ENCODE peak calls at places on chromosomes 12 and 14, in five cellular contexts. One of them, this sample, is unnamed.

GRCh38 chr12:51382173-51382572 is 9.0 kb downstream of the GALNT6 start:
- DNase-seq in lung: no peak
- DNase-seq in mesenchymal stem cell: no peak
- DNase-seq in Panc1: no peak
- DNase-seq in adipocyte: no peak
- DNase-seq in this sample: peak; percentile 77

GRCh38 chr12:94266796-94267529 is 118.6 kb downstream of the PLXNC1 start:
- DNase-seq in mesenchymal stem cell: peak; percentile 21
- DNase-seq in lung: no peak
- DNase-seq in adipocyte: peak; percentile 93
- DNase-seq in Panc1: no peak
- DNase-seq in this sample: no peak

GRCh38 chr12:64744422-64745258 is 14.6 kb downstream of the GNS start:
- DNase-seq in adipocyte: peak; percentile 33
- DNase-seq in Panc1: no peak
- DNase-seq in mesenchymal stem cell: peak; percentile 26
- DNase-seq in lung: no peak
- DNase-seq in this sample: no peak

GRCh38 chr14:73977896-73978295 is 27.8 kb downstream of the COQ6 start:
- DNase-seq in lung: no peak
- DNase-seq in Panc1: no peak
- DNase-seq in mesenchymal stem cell: peak; percentile 72
- DNase-seq in adipocyte: peak; percentile 32
- DNase-seq in this sample: no peak

GRCh38 chr12:83945871-83946270 is 966.7 kb downstream of the SLC6A15 start:
- DNase-seq in Panc1: no peak
- DNase-seq in adipocyte: peak; percentile 39
- DNase-seq in lung: no peak
- DNase-seq in mesenchymal stem cell: peak; percentile 44
- DNase-seq in this sample: no peak

GRCh38 chr12:109833307-109834189 is at the start of gene TRPV4:
- DNase-seq in lung: no peak
- DNase-seq in mesenchymal stem cell: peak; percentile 27
- DNase-seq in adipocyte: peak; percentile 74
- DNase-seq in Panc1: no peak
- DNase-seq in this sample: no peak

GRCh38 chr12:9702239-9702638 is 30.7 kb downstream of the CLECL1 start:
- DNase-seq in mesenchymal stem cell: no peak
- DNase-seq in adipocyte: no peak
- DNase-seq in Panc1: no peak
- DNase-seq in lung: no peak
- DNase-seq in this sample: peak; percentile 91

GRCh38 chr12:57215668-57216013 is 953 bp upstream of the NXPH4 start:
- DNase-seq in lung: no peak
- DNase-seq in mesenchymal stem cell: peak; percentile 42
- DNase-seq in adipocyte: peak; percentile 51
- DNase-seq in Panc1: no peak
- DNase-seq in this sample: no peak

GRCh38 chr14:83975435-83976222 is 1554.3 kb upstream of the FLRT2 start:
- DNase-seq in lung: no peak
- DNase-seq in mesenchymal stem cell: peak; percentile 33
- DNase-seq in Panc1: no peak
- DNase-seq in adipocyte: peak; percentile 78
- DNase-seq in this sample: no peak

GRCh38 chr12:76455582-76456345 is 103.8 kb downstream of the OSBPL8 start:
- DNase-seq in Panc1: peak; percentile 84
- DNase-seq in mesenchymal stem cell: peak; percentile 79
- DNase-seq in adipocyte: peak; percentile 88
- DNase-seq in lung: no peak
- DNase-seq in this sample: peak; percentile 8

GRCh38 chr12:108666326-108666995 is 32.8 kb upstream of the SELPLG start:
- DNase-seq in adipocyte: peak; percentile 56
- DNase-seq in lung: no peak
- DNase-seq in mesenchymal stem cell: peak; percentile 56
- DNase-seq in Panc1: no peak
- DNase-seq in this sample: no peak

GRCh38 chr14:100955201-100955600 is 51.7 kb upstream of the RTL1 start:
- DNase-seq in mesenchymal stem cell: peak; percentile 1
- DNase-seq in adipocyte: peak; percentile 29
- DNase-seq in lung: no peak
- DNase-seq in Panc1: no peak
- DNase-seq in this sample: no peak

GRCh38 chr14:51244591-51244990 is 4.5 kb downstream of the TMX1 start:
- DNase-seq in mesenchymal stem cell: no peak
- DNase-seq in Panc1: no peak
- DNase-seq in lung: no peak
- DNase-seq in adipocyte: no peak
- DNase-seq in this sample: no peak

GRCh38 chr14:51242545-51243490 is 2.8 kb downstream of the TMX1 start:
- DNase-seq in adipocyte: peak; percentile 14
- DNase-seq in lung: no peak
- DNase-seq in mesenchymal stem cell: no peak
- DNase-seq in Panc1: no peak
- DNase-seq in this sample: peak; percentile 46

GRCh38 chr14:51239813-51240803 is at the start of gene TMX1:
- DNase-seq in lung: peak; percentile 97
- DNase-seq in adipocyte: peak; percentile 100
- DNase-seq in Panc1: peak; percentile 91
- DNase-seq in mesenchymal stem cell: peak; percentile 99
- DNase-seq in this sample: peak; percentile 99

GRCh38 chr14:51236314-51236713 is 3.7 kb upstream of the TMX1 start:
- DNase-seq in Panc1: no peak
- DNase-seq in lung: no peak
- DNase-seq in mesenchymal stem cell: peak; percentile 40
- DNase-seq in adipocyte: peak; percentile 8
- DNase-seq in this sample: no peak

DNA sequence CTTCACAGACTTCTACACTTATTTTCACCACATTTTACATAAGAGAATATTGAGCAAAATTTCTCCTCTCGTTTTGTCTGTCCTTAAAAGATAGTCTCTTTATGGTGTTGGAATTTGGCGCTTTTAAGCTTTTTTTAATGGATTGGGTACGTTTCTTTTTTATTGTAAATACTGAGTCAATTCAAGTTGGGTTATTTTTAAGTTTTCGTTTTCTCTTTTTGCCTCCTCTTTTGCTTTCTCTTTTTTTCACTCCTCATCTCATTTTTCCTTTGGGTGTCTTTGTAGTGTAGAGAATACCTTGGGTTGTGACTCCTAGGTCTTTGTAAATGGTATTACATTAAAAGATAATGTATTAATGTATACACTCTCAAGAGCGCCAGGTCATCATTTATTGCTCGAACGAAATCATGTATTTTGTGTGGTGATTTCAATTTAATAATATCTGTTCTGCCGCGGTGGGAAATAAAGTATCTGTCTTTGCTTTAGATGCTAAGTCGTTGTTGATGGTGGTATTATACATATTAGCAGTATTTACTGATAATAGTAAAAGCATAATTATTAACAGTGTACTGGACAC is 845 bp downstream of the TMX1 start:
- DNase-seq in adipocyte: peak; percentile 7
- DNase-seq in Panc1: no peak
- DNase-seq in mesenchymal stem cell: no peak
- DNase-seq in lung: no peak
- DNase-seq in this sample: no peak
- H3K4me3 ChIP-seq in adipocyte: peak overlapping the region; percentile 99
- H3K4me3 ChIP-seq in Panc1: peak overlapping the region; percentile 82
- H3K4me3 ChIP-seq in mesenchymal stem cell: peak overlapping the region; percentile 96
- H3K4me3 ChIP-seq in lung: peak overlapping the region; percentile 97
- H3K4me3 ChIP-seq in this sample: peak overlapping the region; percentile 96

GRCh38 chr14:99749763-99750715 is 43.2 kb upstream of the EML1 start:
- DNase-seq in mesenchymal stem cell: no peak
- DNase-seq in Panc1: no peak
- DNase-seq in lung: no peak
- DNase-seq in adipocyte: no peak
- DNase-seq in this sample: no peak

GRCh38 chr14:99749142-99749541 is 44.1 kb upstream of the EML1 start:
- DNase-seq in lung: no peak
- DNase-seq in mesenchymal stem cell: no peak
- DNase-seq in Panc1: no peak
- DNase-seq in adipocyte: no peak
- DNase-seq in this sample: no peak

GRCh38 chr14:99747582-99748330 is 45.5 kb upstream of the EML1 start:
- DNase-seq in mesenchymal stem cell: no peak
- DNase-seq in Panc1: no peak
- DNase-seq in lung: no peak
- DNase-seq in adipocyte: no peak
- DNase-seq in this sample: no peak

GRCh38 chr14:99747167-99747566 is 46.0 kb upstream of the EML1 start:
- DNase-seq in mesenchymal stem cell: no peak
- DNase-seq in Panc1: no peak
- DNase-seq in adipocyte: no peak
- DNase-seq in lung: no peak
- DNase-seq in this sample: no peak

DNA sequence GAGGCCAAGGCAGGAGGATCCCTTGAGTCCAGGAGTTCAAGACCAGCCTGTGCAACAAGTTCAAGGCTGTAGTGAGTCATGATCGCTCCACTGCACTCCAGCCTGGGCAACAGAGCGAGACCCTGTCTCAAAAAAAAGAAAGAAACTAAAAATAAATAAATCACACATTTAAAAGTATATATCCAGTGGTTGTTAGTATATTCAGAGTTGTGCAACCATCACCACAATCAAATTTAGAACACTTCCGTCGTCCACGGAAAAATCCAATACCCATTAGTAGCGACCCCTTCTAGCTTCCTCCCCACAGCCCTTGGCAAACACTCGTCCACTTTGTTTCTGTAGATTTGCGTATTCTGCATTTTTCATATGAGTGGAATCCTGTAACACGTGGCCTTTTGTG is 44.7 kb upstream of the EML1 start:
- DNase-seq in mesenchymal stem cell: no peak
- DNase-seq in lung: no peak
- DNase-seq in adipocyte: no peak
- DNase-seq in Panc1: no peak
- DNase-seq in this sample: no peak
- H3K4me3 ChIP-seq in mesenchymal stem cell: no peak overlapping the region
- H3K4me3 ChIP-seq in lung: no peak overlapping the region
- H3K4me3 ChIP-seq in adipocyte: no peak overlapping the region
- H3K4me3 ChIP-seq in Panc1: no peak overlapping the region
- H3K4me3 ChIP-seq in this sample: no peak overlapping the region

DNA sequence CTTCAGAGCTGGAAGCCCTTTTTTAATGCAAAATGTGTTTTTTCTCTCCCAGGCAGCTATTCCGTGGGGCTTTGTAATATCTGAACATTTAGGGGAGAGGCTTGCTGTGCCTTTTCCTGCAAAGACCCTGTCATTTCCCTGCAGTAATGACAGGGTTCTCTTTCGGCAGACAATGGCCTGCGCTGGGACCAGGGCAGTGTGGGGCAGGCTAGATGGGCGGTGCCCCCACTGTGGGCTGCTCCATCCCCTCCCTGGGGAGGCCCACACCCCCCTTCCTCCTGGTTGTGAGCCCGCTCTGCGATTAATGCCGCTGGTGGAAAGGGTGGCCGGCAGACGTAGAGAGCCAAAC is 31.4 kb downstream of the KIF26A start:
- DNase-seq in mesenchymal stem cell: no peak
- DNase-seq in lung: no peak
- DNase-seq in Panc1: no peak
- DNase-seq in adipocyte: no peak
- DNase-seq in this sample: no peak
- H3K4me3 ChIP-seq in mesenchymal stem cell: no peak overlapping the region
- H3K4me3 ChIP-seq in lung: no peak overlapping the region
- H3K4me3 ChIP-seq in Panc1: no peak overlapping the region
- H3K4me3 ChIP-seq in adipocyte: no peak overlapping the region
- H3K4me3 ChIP-seq in this sample: no peak overlapping the region

GRCh38 chr12:119363490-119363889 is 29.0 kb downstream of the CCDC60 start:
- DNase-seq in lung: no peak
- DNase-seq in adipocyte: no peak
- DNase-seq in Panc1: no peak
- DNase-seq in mesenchymal stem cell: no peak
- DNase-seq in this sample: no peak
- H3K4me3 ChIP-seq in lung: no peak overlapping the region
- H3K4me3 ChIP-seq in adipocyte: no peak overlapping the region
- H3K4me3 ChIP-seq in Panc1: no peak overlapping the region
- H3K4me3 ChIP-seq in mesenchymal stem cell: no peak overlapping the region
- H3K4me3 ChIP-seq in this sample: no peak overlapping the region

GRCh38 chr14:106845286-106846087 is 1319.1 kb downstream of the TMEM121 start:
- DNase-seq in adipocyte: no peak
- DNase-seq in Panc1: no peak
- DNase-seq in lung: peak; percentile 69
- DNase-seq in mesenchymal stem cell: no peak
- DNase-seq in this sample: peak; percentile 77

GRCh38 chr14:106843951-106844483 is 1317.6 kb downstream of the TMEM121 start:
- DNase-seq in adipocyte: no peak
- DNase-seq in mesenchymal stem cell: no peak
- DNase-seq in lung: peak; percentile 51
- DNase-seq in Panc1: no peak
- DNase-seq in this sample: peak; percentile 81

GRCh38 chr14:106846218-106846617 is 1319.8 kb downstream of the TMEM121 start:
- DNase-seq in adipocyte: peak; percentile 7
- DNase-seq in Panc1: no peak
- DNase-seq in mesenchymal stem cell: no peak
- DNase-seq in lung: no peak
- DNase-seq in this sample: no peak

GRCh38 chr14:106843376-106843775 is 1317.0 kb downstream of the TMEM121 start:
- DNase-seq in mesenchymal stem cell: no peak
- DNase-seq in Panc1: no peak
- DNase-seq in adipocyte: no peak
- DNase-seq in lung: no peak
- DNase-seq in this sample: no peak

DNA sequence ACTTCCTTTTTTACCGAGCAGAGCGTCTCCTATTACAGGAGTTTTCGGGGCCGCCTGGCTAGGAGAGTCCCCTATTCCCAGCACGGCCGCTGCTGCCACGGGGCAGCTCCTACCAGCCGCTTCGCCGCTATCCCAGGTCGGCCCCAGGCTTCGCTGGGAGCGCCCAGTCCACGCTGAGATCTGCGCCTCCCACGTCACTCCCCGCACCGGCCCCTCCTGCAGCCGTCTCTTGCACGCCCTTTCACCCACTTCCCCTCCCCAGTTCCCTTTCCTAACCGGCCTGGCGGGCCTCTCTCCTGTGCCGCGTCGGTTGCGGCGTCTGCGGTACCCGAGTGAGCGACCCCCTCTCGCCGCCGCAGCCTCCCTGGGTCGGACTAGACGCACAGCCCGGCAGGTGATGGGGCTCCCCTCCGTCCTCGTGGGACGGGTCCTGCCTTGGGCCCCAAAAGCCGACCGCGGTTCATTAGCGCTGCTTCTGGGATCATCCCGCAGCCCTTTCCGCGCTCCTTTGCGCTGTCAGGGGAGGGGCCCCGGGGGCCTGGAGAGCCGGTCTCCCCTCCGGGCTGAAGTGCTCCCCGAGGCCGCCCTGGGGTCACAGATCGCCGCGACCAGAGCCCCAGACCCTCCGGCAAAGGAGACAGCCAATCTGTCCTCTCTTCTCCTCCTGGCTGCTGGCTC is 1318.4 kb downstream of the TMEM121 start:
- DNase-seq in lung: peak; percentile 76
- DNase-seq in adipocyte: no peak
- DNase-seq in Panc1: no peak
- DNase-seq in mesenchymal stem cell: no peak
- DNase-seq in this sample: peak; percentile 83
- H3K4me3 ChIP-seq in lung: peak overlapping the region; percentile 64
- H3K4me3 ChIP-seq in adipocyte: peak overlapping the region; percentile 74
- H3K4me3 ChIP-seq in Panc1: peak overlapping the region; percentile 43
- H3K4me3 ChIP-seq in mesenchymal stem cell: peak overlapping the region; percentile 67
- H3K4me3 ChIP-seq in this sample: peak overlapping the region; percentile 59

GRCh38 chr14:24997335-24997734 is 52.6 kb downstream of the STXBP6 start:
- DNase-seq in mesenchymal stem cell: no peak
- DNase-seq in Panc1: no peak
- DNase-seq in adipocyte: no peak
- DNase-seq in lung: no peak
- DNase-seq in this sample: no peak
- H3K4me3 ChIP-seq in mesenchymal stem cell: no peak overlapping the region
- H3K4me3 ChIP-seq in Panc1: no peak overlapping the region
- H3K4me3 ChIP-seq in adipocyte: no peak overlapping the region
- H3K4me3 ChIP-seq in lung: no peak overlapping the region
- H3K4me3 ChIP-seq in this sample: no peak overlapping the region